ENCODE peak calls at places on chromosomes 6 and 20, in five cellular contexts. One of them, this sample, is unnamed.
A peak's percentile ranks its signal among the peaks of the same experiment; 100 is the strongest.

GRCh38 chr6:6131492-6132109 is 124.9 kb upstream of the NRN1 start:
- DNase-seq in prostate gland: no peak
- DNase-seq in right cardiac atrium: no peak
- DNase-seq in A549: peak; percentile 23
- DNase-seq in cardiac muscle cell: peak; percentile 9
- DNase-seq in this sample: peak; percentile 22

GRCh38 chr6:110246900-110247546 is 66.8 kb downstream of the CDC40 start:
- DNase-seq in right cardiac atrium: no peak
- DNase-seq in prostate gland: no peak
- DNase-seq in A549: no peak
- DNase-seq in cardiac muscle cell: no peak
- DNase-seq in this sample: no peak

GRCh38 chr6:37024665-37025337 is 19.3 kb downstream of the FGD2 start:
- DNase-seq in A549: peak; percentile 74
- DNase-seq in cardiac muscle cell: no peak
- DNase-seq in right cardiac atrium: peak; percentile 47
- DNase-seq in prostate gland: peak; percentile 83
- DNase-seq in this sample: no peak

GRCh38 chr6:155224031-155224451 is 39.8 kb upstream of the CLDN20 start:
- DNase-seq in prostate gland: no peak
- DNase-seq in A549: peak; percentile 60
- DNase-seq in right cardiac atrium: no peak
- DNase-seq in cardiac muscle cell: no peak
- DNase-seq in this sample: peak; percentile 67

GRCh38 chr6:82818727-82819126 is 246.9 kb downstream of the UBE3D start:
- DNase-seq in right cardiac atrium: no peak
- DNase-seq in prostate gland: no peak
- DNase-seq in cardiac muscle cell: no peak
- DNase-seq in A549: no peak
- DNase-seq in this sample: no peak

GRCh38 chr6:84976516-84977420 is 212.4 kb upstream of the TBX18 start:
- DNase-seq in prostate gland: no peak
- DNase-seq in A549: peak; percentile 94
- DNase-seq in right cardiac atrium: no peak
- DNase-seq in cardiac muscle cell: no peak
- DNase-seq in this sample: no peak

GRCh38 chr20:38108438-38109024 is 56.5 kb downstream of the TGM2 start:
- DNase-seq in prostate gland: peak; percentile 56
- DNase-seq in right cardiac atrium: peak; percentile 75
- DNase-seq in cardiac muscle cell: peak; percentile 32
- DNase-seq in A549: no peak
- DNase-seq in this sample: no peak

GRCh38 chr6:153787341-153787606 is 251.8 kb upstream of the OPRM1 start:
- DNase-seq in A549: no peak
- DNase-seq in right cardiac atrium: no peak
- DNase-seq in cardiac muscle cell: no peak
- DNase-seq in prostate gland: no peak
- DNase-seq in this sample: peak; percentile 80

GRCh38 chr6:30322527-30323501 is 3.9 kb upstream of the TRIM39 start:
- DNase-seq in cardiac muscle cell: no peak
- DNase-seq in right cardiac atrium: no peak
- DNase-seq in A549: no peak
- DNase-seq in prostate gland: no peak
- DNase-seq in this sample: no peak

GRCh38 chr20:48766205-48766604 is 61.6 kb downstream of the PREX1 start:
- DNase-seq in right cardiac atrium: no peak
- DNase-seq in cardiac muscle cell: no peak
- DNase-seq in A549: no peak
- DNase-seq in prostate gland: no peak
- DNase-seq in this sample: no peak

GRCh38 chr6:134169881-134170486 is 117.6 kb upstream of the SLC2A12 start:
- DNase-seq in cardiac muscle cell: no peak
- DNase-seq in A549: no peak
- DNase-seq in prostate gland: no peak
- DNase-seq in right cardiac atrium: peak; percentile 64
- DNase-seq in this sample: no peak

GRCh38 chr20:19688031-19688806 is 69.8 kb upstream of the RIN2 start:
- DNase-seq in cardiac muscle cell: peak; percentile 85
- DNase-seq in A549: peak; percentile 89
- DNase-seq in right cardiac atrium: peak; percentile 91
- DNase-seq in prostate gland: peak; percentile 62
- DNase-seq in this sample: peak; percentile 82

GRCh38 chr20:10939297-10939949 is 265.6 kb upstream of the JAG1 start:
- DNase-seq in prostate gland: no peak
- DNase-seq in right cardiac atrium: no peak
- DNase-seq in A549: peak; percentile 22
- DNase-seq in cardiac muscle cell: no peak
- DNase-seq in this sample: no peak

GRCh38 chr20:41011551-41012067 is 17.0 kb upstream of the TOP1 start:
- DNase-seq in A549: no peak
- DNase-seq in cardiac muscle cell: no peak
- DNase-seq in right cardiac atrium: no peak
- DNase-seq in prostate gland: no peak
- DNase-seq in this sample: no peak

GRCh38 chr6:34259529-34260069 is 10.8 kb upstream of the SMIM29 start:
- DNase-seq in prostate gland: no peak
- DNase-seq in right cardiac atrium: no peak
- DNase-seq in A549: no peak
- DNase-seq in cardiac muscle cell: no peak
- DNase-seq in this sample: no peak

GRCh38 chr6:109397020-109397419 is 14.8 kb upstream of the CD164 start:
- DNase-seq in prostate gland: no peak
- DNase-seq in A549: peak; percentile 11
- DNase-seq in cardiac muscle cell: no peak
- DNase-seq in right cardiac atrium: no peak
- DNase-seq in this sample: no peak

GRCh38 chr6:16670183-16670582 is 91.1 kb downstream of the ATXN1 start:
- DNase-seq in A549: no peak
- DNase-seq in prostate gland: no peak
- DNase-seq in cardiac muscle cell: peak; percentile 17
- DNase-seq in right cardiac atrium: peak; percentile 70
- DNase-seq in this sample: no peak

GRCh38 chr6:137878810-137879285 is 11.8 kb downstream of the TNFAIP3 start:
- DNase-seq in A549: no peak
- DNase-seq in prostate gland: peak; percentile 19
- DNase-seq in right cardiac atrium: peak; percentile 87
- DNase-seq in cardiac muscle cell: peak; percentile 74
- DNase-seq in this sample: no peak

GRCh38 chr6:149154137-149154900 is 163.2 kb upstream of the TAB2 start:
- DNase-seq in A549: no peak
- DNase-seq in prostate gland: no peak
- DNase-seq in right cardiac atrium: no peak
- DNase-seq in cardiac muscle cell: no peak
- DNase-seq in this sample: no peak

DNA sequence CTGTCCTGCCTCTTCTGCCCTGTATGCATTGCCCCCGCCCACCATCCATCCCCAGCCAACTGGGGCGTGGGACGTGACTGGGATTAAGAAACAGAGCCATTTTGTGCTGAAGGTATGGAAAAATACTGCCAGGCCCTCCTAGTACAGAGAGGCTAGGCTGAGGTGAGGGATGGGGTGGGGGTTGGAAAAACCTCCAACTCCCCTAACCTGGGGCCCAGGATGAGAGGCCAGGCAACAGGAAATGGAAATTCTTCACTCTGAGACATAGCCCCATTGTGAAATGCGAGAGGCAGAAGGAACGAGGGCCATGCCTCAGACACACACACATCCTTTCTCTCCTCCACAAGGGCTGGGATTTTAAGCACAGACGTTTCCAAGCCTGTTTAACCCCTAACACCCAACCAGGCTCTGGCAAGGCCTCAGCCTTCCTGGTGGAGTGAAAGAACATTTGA is 19.9 kb downstream of the KCNK5 start:
- DNase-seq in right cardiac atrium: no peak
- DNase-seq in A549: peak; percentile 6
- DNase-seq in prostate gland: no peak
- DNase-seq in cardiac muscle cell: no peak
- DNase-seq in this sample: no peak
- H3K4me1 ChIP-seq in right cardiac atrium: no peaks in the 10 kb centered on the region
- H3K4me1 ChIP-seq in A549: peaks cover 69% of the 10 kb centered on the region
- H3K4me1 ChIP-seq in prostate gland: no peaks in the 10 kb centered on the region
- H3K4me1 ChIP-seq in cardiac muscle cell: peaks cover 2% of the 10 kb centered on the region
- H3K4me1 ChIP-seq in this sample: peaks cover 71% of the 10 kb centered on the region

GRCh38 chr6:168684906-168685305 is 243.9 kb downstream of the SMOC2 start:
- DNase-seq in A549: no peak
- DNase-seq in right cardiac atrium: no peak
- DNase-seq in cardiac muscle cell: no peak
- DNase-seq in prostate gland: no peak
- DNase-seq in this sample: no peak

GRCh38 chr6:168681748-168682147 is 240.8 kb downstream of the SMOC2 start:
- DNase-seq in prostate gland: no peak
- DNase-seq in cardiac muscle cell: no peak
- DNase-seq in right cardiac atrium: no peak
- DNase-seq in A549: no peak
- DNase-seq in this sample: no peak

GRCh38 chr6:168686339-168686738 is 245.4 kb downstream of the SMOC2 start:
- DNase-seq in cardiac muscle cell: no peak
- DNase-seq in right cardiac atrium: no peak
- DNase-seq in A549: no peak
- DNase-seq in prostate gland: no peak
- DNase-seq in this sample: no peak

GRCh38 chr6:168684471-168684870 is 243.5 kb downstream of the SMOC2 start:
- DNase-seq in A549: no peak
- DNase-seq in right cardiac atrium: no peak
- DNase-seq in prostate gland: no peak
- DNase-seq in cardiac muscle cell: no peak
- DNase-seq in this sample: no peak

GRCh38 chr6:168683621-168684020 is 242.6 kb downstream of the SMOC2 start:
- DNase-seq in A549: no peak
- DNase-seq in right cardiac atrium: no peak
- DNase-seq in prostate gland: no peak
- DNase-seq in cardiac muscle cell: no peak
- DNase-seq in this sample: no peak
- H3K4me1 ChIP-seq in A549: no peaks in the 10 kb centered on the region
- H3K4me1 ChIP-seq in right cardiac atrium: no peaks in the 10 kb centered on the region
- H3K4me1 ChIP-seq in prostate gland: no peaks in the 10 kb centered on the region
- H3K4me1 ChIP-seq in cardiac muscle cell: no peaks in the 10 kb centered on the region
- H3K4me1 ChIP-seq in this sample: peaks cover 34% of the 10 kb centered on the region

DNA sequence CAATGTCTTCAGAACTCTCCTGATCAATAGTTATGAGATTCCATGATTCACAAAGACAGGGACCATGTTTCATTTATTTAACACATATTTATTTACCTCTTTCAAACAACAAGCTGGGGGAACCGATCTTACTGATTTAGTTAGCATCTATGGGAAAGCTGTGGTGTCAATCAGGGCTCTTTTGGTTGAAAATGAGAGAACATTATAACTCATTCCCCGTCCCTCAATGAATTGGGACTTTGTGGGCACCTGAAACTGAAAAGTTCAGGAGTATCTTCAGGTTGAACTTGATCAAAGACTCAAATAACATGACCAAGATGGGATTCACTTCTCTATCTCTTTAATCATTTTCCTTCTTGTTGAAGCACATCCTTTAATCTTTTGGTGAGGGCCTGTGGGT is 67.4 kb downstream of the CHMP4B start:
- DNase-seq in right cardiac atrium: no peak
- DNase-seq in prostate gland: no peak
- DNase-seq in cardiac muscle cell: no peak
- DNase-seq in A549: no peak
- DNase-seq in this sample: no peak
- H3K4me1 ChIP-seq in right cardiac atrium: no peaks in the 10 kb centered on the region
- H3K4me1 ChIP-seq in prostate gland: no peaks in the 10 kb centered on the region
- H3K4me1 ChIP-seq in cardiac muscle cell: no peaks in the 10 kb centered on the region
- H3K4me1 ChIP-seq in A549: no peaks in the 10 kb centered on the region
- H3K4me1 ChIP-seq in this sample: no peaks in the 10 kb centered on the region

DNA sequence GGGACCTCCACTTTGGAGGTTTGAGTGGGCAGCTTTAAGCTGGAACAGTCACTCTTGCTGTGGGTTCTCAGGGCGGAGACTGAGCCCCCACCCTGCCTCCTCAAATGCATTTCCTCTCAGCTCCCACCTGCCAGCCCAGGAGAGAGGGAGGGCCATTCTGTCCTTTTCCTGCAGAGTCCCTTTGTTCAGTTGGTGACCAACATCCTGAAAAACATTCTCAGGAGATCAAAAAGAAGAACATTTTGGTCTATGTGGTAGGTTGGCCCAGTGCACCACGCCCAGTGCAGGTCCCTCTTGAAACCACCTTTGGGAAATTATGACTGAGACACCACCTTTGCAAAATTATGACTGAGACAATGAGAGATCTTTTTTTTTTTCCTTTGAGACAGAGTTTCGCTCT is 13.4 kb downstream of the SLC52A3 start:
- DNase-seq in right cardiac atrium: no peak
- DNase-seq in cardiac muscle cell: no peak
- DNase-seq in prostate gland: no peak
- DNase-seq in A549: no peak
- DNase-seq in this sample: no peak
- H3K4me1 ChIP-seq in right cardiac atrium: no peaks in the 10 kb centered on the region
- H3K4me1 ChIP-seq in cardiac muscle cell: no peaks in the 10 kb centered on the region
- H3K4me1 ChIP-seq in prostate gland: no peaks in the 10 kb centered on the region
- H3K4me1 ChIP-seq in A549: no peaks in the 10 kb centered on the region
- H3K4me1 ChIP-seq in this sample: no peaks in the 10 kb centered on the region

This sample was measured in Caco-2.